ENCODE peak calls at places on chromosomes 12 and 14, in seven cellular contexts. M, C, F, J, Q, W and O are unnamed samples.

GRCh38 chr14:21102472-21103164 is 1.8 kb downstream of the TMEM253 start:
- DNase-seq in M (no peak), C (no peak), F (peak; percentile 44), J (peak; percentile 34), Q (no peak), W (no peak), O (no peak)

GRCh38 chr14:77988966-77989365 is 181.2 kb upstream of the NRXN3 start:
- DNase-seq in M (no peak), C (no peak), F (no peak), J (no peak), Q (no peak), W (peak; percentile 76), O (peak; percentile 97)

GRCh38 chr12:104462931-104463339 is 6.2 kb downstream of the CHST11 start:
- DNase-seq in M (no peak), C (peak; percentile 78), F (peak; percentile 65), J (no peak), Q (peak; percentile 50), W (no peak), O (no peak)

GRCh38 chr12:95412826-95413311 is 61.1 kb upstream of the METAP2 start:
- DNase-seq in M (peak; percentile 23), C (no peak), F (no peak), J (no peak), Q (no peak), W (peak; percentile 79), O (peak; percentile 85)

GRCh38 chr12:118514297-118514696 is 137.9 kb downstream of the SUDS3 start:
- DNase-seq in M (no peak), C (no peak), F (no peak), J (no peak), Q (no peak), W (no peak), O (no peak)

GRCh38 chr14:100446572-100446971 is 123.4 kb downstream of the SLC25A47 start:
- DNase-seq in M (no peak), C (no peak), F (no peak), J (peak; percentile 53), Q (no peak), W (no peak), O (peak; percentile 35)

GRCh38 chr12:16352481-16352880 is 5.0 kb downstream of the MGST1 start:
- DNase-seq in M (no peak), C (no peak), F (no peak), J (no peak), Q (no peak), W (peak; percentile 11), O (peak; percentile 79)

GRCh38 chr12:5197127-5197526 is 153.4 kb downstream of the KCNA5 start:
- DNase-seq in M (no peak), C (no peak), F (no peak), J (no peak), Q (no peak), W (peak; percentile 63), O (peak; percentile 93)

GRCh38 chr14:71290960-71291466 is 383.8 kb downstream of the PCNX1 start:
- DNase-seq in M (peak; percentile 23), C (peak; percentile 80), F (peak; percentile 11), J (no peak), Q (peak; percentile 85), W (peak; percentile 89), O (peak; percentile 91)

GRCh38 chr14:35229495-35230089 is 62.6 kb upstream of the PSMA6 start:
- DNase-seq in M (no peak), C (peak; percentile 18), F (peak; percentile 61), J (no peak), Q (peak; percentile 41), W (no peak), O (no peak)
- TF ChIP-seq CTCF in M (peak; percentile 52), C (peak; percentile 26), F (peak; percentile 87), J (peak; percentile 49), Q (peak; percentile 9), W (peak; percentile 34), O (peak; percentile 25)

DNA sequence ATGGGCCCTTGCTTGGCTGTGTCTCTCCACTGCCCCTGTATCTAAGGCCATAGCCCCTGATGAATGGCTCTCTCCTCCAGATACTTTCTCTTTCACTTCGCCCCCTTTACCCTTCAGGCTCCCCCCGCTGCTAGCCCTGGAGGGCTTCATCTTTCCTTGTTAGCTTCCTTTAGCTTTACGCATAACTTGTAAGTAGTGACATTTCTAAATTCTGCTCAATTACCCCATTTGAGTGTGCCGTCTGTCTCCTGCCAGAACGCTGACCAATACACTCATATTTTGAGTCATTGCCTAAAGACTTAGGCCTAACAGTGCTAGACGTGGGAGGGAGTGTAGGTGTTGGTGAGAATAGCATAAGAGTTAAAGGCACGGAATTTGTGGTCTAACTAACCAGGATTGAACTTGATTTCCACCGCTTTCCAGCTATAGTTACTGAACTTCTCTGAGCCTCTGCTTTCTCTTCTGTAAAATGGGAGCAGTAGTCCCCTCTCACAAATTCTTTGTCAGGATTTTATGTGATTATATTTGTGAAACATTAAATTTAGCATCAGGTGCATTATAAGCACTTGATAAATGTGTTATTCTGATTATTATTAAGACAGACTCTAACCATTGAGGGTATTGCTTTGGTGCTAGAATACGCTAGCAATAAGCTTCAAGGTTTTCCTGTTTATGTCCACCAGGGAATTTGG is 129.3 kb downstream of the ZFP36L1 start:
- DNase-seq in M (no peak), C (no peak), F (no peak), J (no peak), Q (no peak), W (peak; percentile 73), O (peak; percentile 99)
- H2AFZ ChIP-seq in M (no peak overlapping the region), C (no peak overlapping the region), F (no peak overlapping the region), J (no peak overlapping the region), Q (no peak overlapping the region), W (no peak overlapping the region), O (no peak overlapping the region)

GRCh38 chr12:32681272-32681671 is 2.2 kb downstream of the DNM1L start:
- DNase-seq in M (no peak), C (no peak), F (no peak), J (no peak), Q (no peak), W (no peak), O (no peak)

GRCh38 chr12:32680787-32681186 is 1.7 kb downstream of the DNM1L start:
- DNase-seq in M (no peak), C (no peak), F (no peak), J (no peak), Q (no peak), W (no peak), O (no peak)

GRCh38 chr12:32679910-32680217 is 763 bp downstream of the DNM1L start:
- DNase-seq in M (no peak), C (no peak), F (no peak), J (no peak), Q (peak; percentile 59), W (no peak), O (no peak)

GRCh38 chr12:32679091-32679909 is at the start of gene DNM1L:
- DNase-seq in M (peak; percentile 92), C (peak; percentile 94), F (peak; percentile 94), J (peak; percentile 98), Q (peak; percentile 96), W (peak; percentile 96), O (peak; percentile 94)
- TF ChIP-seq CTCF in M (no peak), C (no peak), F (no peak), J (peak; percentile 6), Q (peak; percentile 21), W (peak; percentile 4), O (no peak)

GRCh38 chr14:97337267-97337666 is 540.1 kb downstream of the VRK1 start:
- DNase-seq in M (no peak), C (no peak), F (no peak), J (no peak), Q (no peak), W (no peak), O (no peak)
- H2AFZ ChIP-seq in M (no peak overlapping the region), C (no peak overlapping the region), F (no peak overlapping the region), J (no peak overlapping the region), Q (no peak overlapping the region), W (no peak overlapping the region), O (no peak overlapping the region)

DNA sequence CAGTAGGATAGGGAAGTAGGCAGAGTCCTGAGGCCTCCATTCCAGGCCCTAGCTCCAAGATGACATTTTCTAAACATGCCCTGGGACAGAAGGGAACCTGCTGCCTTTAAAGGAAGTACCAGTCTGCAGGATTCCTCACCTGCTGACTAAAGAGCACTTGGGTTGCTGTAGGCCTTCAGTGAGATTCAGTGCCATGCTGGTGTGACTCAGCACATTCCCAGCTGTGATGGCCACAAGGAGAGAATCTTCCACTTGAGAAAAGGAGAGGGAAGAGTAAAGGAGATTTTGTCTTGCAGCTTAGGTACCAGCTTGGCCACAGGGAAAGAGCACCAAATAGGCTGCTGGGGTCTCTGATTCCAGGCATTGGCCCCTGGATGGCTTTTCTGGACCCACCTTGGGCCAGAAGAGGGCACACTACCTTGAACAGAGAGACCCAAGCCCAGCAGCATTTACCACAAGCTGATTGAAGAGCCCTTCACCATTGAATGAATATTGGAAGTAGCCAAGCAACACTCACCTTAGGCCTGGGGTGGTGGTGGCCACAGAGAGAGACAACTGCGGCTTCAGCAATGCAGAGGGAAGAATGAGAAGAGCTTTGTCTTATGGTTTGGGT is 498.3 kb downstream of the KCNH5 start:
- DNase-seq in M (no peak), C (no peak), F (no peak), J (no peak), Q (no peak), W (peak; percentile 25), O (no peak)
- TF ChIP-seq CTCF in M (no peak), C (no peak), F (peak; percentile 19), J (peak; percentile 11), Q (no peak), W (no peak), O (no peak)

GRCh38 chr12:11545438-11546330 is 103.8 kb upstream of the ETV6 start:
- DNase-seq in M (no peak), C (peak; percentile 89), F (peak; percentile 73), J (no peak), Q (peak; percentile 66), W (no peak), O (no peak)

GRCh38 chr12:11540156-11540555 is 109.3 kb upstream of the ETV6 start:
- DNase-seq in M (no peak), C (no peak), F (no peak), J (no peak), Q (no peak), W (no peak), O (no peak)

GRCh38 chr12:11542599-11542998 is 106.9 kb upstream of the ETV6 start:
- DNase-seq in M (no peak), C (no peak), F (no peak), J (no peak), Q (no peak), W (no peak), O (no peak)

GRCh38 chr12:11540615-11541014 is 108.9 kb upstream of the ETV6 start:
- DNase-seq in M (no peak), C (no peak), F (no peak), J (no peak), Q (no peak), W (no peak), O (no peak)

DNA sequence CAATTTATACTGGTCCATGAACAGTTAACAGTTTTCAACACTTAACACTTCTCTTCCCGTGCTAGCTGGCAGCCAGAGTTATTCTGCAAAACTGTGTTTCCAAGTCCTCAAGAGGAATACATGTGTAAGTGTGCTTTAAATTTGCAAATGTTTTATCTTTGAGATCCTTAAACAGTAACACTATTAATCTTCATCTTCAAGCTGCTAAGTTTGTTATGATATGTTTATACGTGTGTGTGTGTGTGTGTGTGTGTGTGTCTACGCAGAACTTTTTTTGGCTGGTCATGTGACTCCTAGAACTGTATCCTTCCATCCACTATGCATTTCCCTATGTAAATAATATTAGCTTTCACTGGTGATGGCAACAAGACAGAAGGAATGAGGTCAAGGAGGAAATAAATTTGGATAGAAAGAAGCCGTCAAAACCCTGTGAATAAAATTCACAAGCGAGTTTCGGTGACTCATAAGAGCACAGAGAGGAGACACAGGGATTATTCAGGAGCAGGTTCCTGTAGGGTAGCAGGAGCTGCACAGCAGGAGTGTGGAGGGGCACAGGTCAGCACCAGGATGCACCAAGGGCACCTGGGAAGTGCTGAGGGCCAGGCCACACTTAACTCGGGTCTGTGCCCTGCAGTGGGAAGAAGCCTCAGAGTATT is 105.8 kb upstream of the ETV6 start:
- DNase-seq in M (no peak), C (no peak), F (no peak), J (no peak), Q (no peak), W (no peak), O (no peak)
- H2AFZ ChIP-seq in M (no peak overlapping the region), C (no peak overlapping the region), F (no peak overlapping the region), J (no peak overlapping the region), Q (no peak overlapping the region), W (no peak overlapping the region), O (no peak overlapping the region)

GRCh38 chr12:39807043-39807442 is 187.4 kb upstream of the ABCD2 start:
- DNase-seq in M (peak; percentile 51), C (no peak), F (peak; percentile 13), J (peak; percentile 43), Q (peak; percentile 39), W (no peak), O (no peak)
- TF ChIP-seq CTCF in M (peak; percentile 76), C (peak; percentile 12), F (peak; percentile 65), J (peak; percentile 59), Q (peak; percentile 40), W (no peak), O (peak; percentile 25)